ENCODE peak calls at places on chromosomes 7 and 10, in ten cellular contexts. G is fibroblast of lung; J is tibial nerve; Z is GM12865; F is osteocyte; K is CD8-positive, alpha-beta T cell; H is fibroblast of pulmonary artery; E is astrocyte of the spinal cord; P is neural crest cell; D is coronary artery. R is an unnamed sample.
A peak's percentile ranks its signal among the peaks of the same experiment; 100 is the strongest.

GRCh38 chr7:66948480-66949109 is 27.6 kb downstream of the TMEM248 start:
- DNase-seq in G (no peak), J (no peak), Z (no peak), F (no peak), K (no peak), H (no peak), E (no peak), P (no peak), D (no peak), R (no peak)

GRCh38 chr10:17912764-17913163 is 39.0 kb upstream of the SLC39A12 start:
- DNase-seq in G (no peak), J (no peak), Z (no peak), F (no peak), K (no peak), H (no peak), E (no peak), P (no peak), D (no peak), R (no peak)

GRCh38 chr7:66145404-66145843 is 30.8 kb downstream of the CRCP start:
- DNase-seq in G (no peak), J (peak; percentile 35), Z (peak; percentile 9), F (no peak), K (no peak), H (peak; percentile 92), E (no peak), P (no peak), D (no peak), R (no peak)

GRCh38 chr7:78489423-78489822 is 690.9 kb downstream of the PHTF2 start:
- DNase-seq in G (no peak), J (no peak), Z (no peak), F (no peak), K (no peak), H (no peak), E (no peak), P (no peak), D (no peak), R (no peak)

GRCh38 chr10:484441-484924 is 205.0 kb downstream of the DIP2C start:
- DNase-seq in G (peak; percentile 62), J (no peak), Z (peak; percentile 62), F (peak; percentile 89), K (peak; percentile 22), H (peak; percentile 27), E (peak; percentile 81), P (no peak), D (peak; percentile 70), R (peak; percentile 43)

GRCh38 chr10:8088504-8088903 is 34.0 kb downstream of the GATA3 start:
- DNase-seq in G (no peak), J (no peak), Z (peak; percentile 43), F (no peak), K (peak; percentile 21), H (no peak), E (no peak), P (no peak), D (no peak), R (peak; percentile 48)

GRCh38 chr7:38232475-38233366 is 40.7 kb downstream of the TARP start:
- DNase-seq in G (peak; percentile 73), J (no peak), Z (peak; percentile 73), F (no peak), K (peak; percentile 72), H (no peak), E (peak; percentile 72), P (no peak), D (no peak), R (peak; percentile 69)

GRCh38 chr10:368579-369255 is 233.5 kb downstream of the ZMYND11 start:
- DNase-seq in G (no peak), J (no peak), Z (no peak), F (no peak), K (no peak), H (no peak), E (no peak), P (no peak), D (no peak), R (no peak)

GRCh38 chr7:117829450-117829849 is 43.8 kb downstream of the CTTNBP2 start:
- DNase-seq in G (no peak), J (no peak), Z (no peak), F (no peak), K (no peak), H (no peak), E (no peak), P (no peak), D (no peak), R (no peak)
- TF ChIP-seq CTCF in G (no peak), J (no peak), Z (no peak), F (no peak), K (no peak), H (no peak), E (no peak), P (no peak), D (no peak), R (no peak)

GRCh38 chr7:83273699-83274098 is 111.0 kb upstream of the PCLO start:
- DNase-seq in G (no peak), J (no peak), Z (no peak), F (no peak), K (no peak), H (no peak), E (no peak), P (no peak), D (no peak), R (no peak)

GRCh38 chr7:83267141-83267631 is 104.5 kb upstream of the PCLO start:
- DNase-seq in G (peak; percentile 29), J (no peak), Z (no peak), F (no peak), K (no peak), H (peak; percentile 47), E (peak; percentile 35), P (no peak), D (no peak), R (no peak)

GRCh38 chr7:83276250-83276649 is 113.6 kb upstream of the PCLO start:
- DNase-seq in G (no peak), J (no peak), Z (no peak), F (no peak), K (no peak), H (no peak), E (no peak), P (no peak), D (no peak), R (no peak)

GRCh38 chr7:83270407-83270806 is 107.7 kb upstream of the PCLO start:
- DNase-seq in G (no peak), J (no peak), Z (no peak), F (no peak), K (no peak), H (no peak), E (no peak), P (no peak), D (no peak), R (no peak)

DNA sequence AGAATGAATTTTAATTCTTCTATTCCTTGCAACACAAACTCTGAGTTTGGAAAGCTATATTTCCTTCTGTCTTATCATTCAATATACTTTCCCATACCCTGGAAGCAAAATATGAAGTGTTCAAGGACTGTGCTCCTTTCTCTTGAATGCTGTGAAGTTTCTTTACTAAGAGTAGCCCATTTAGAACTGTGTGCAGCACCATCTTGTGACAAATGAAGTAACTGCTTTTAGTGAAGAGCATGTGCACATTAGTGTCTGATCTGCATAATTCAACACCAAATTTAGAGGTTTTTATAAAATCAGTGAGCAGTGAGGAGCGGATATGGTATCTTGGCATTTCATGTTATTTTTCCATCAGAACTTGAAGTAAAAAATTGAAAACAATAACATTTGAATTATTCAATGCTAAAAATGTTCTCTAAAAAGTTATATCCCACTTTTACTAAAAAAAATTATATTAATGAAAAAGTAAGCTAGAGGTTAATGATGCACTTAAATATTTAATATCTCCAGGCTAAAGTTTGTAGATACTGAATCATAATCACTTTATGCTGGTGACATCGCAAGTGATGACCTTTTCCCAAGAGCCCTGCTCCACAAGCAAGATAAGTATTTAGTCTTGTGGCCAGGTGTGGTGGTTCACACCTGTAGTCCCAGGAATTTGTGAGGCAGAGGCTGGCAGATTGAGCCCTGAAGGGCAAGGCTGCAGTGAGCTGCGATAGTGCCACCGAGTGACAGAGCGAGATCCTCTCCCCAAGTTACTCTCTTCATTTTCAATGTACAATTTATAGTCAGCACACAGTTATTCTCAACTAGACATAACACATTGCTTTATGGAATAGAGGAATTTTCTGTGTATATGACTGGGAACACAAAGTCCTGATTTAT is 108.8 kb upstream of the PCLO start:
- DNase-seq in G (peak; percentile 50), J (no peak), Z (peak; percentile 16), F (no peak), K (no peak), H (peak; percentile 69), E (peak; percentile 59), P (no peak), D (no peak), R (no peak)
- TF ChIP-seq CTCF in G (peak; percentile 8), J (no peak), Z (peak; percentile 15), F (peak; percentile 71), K (no peak), H (peak; percentile 58), E (peak; percentile 64), P (peak; percentile 68), D (no peak), R (peak; percentile 46)

DNA sequence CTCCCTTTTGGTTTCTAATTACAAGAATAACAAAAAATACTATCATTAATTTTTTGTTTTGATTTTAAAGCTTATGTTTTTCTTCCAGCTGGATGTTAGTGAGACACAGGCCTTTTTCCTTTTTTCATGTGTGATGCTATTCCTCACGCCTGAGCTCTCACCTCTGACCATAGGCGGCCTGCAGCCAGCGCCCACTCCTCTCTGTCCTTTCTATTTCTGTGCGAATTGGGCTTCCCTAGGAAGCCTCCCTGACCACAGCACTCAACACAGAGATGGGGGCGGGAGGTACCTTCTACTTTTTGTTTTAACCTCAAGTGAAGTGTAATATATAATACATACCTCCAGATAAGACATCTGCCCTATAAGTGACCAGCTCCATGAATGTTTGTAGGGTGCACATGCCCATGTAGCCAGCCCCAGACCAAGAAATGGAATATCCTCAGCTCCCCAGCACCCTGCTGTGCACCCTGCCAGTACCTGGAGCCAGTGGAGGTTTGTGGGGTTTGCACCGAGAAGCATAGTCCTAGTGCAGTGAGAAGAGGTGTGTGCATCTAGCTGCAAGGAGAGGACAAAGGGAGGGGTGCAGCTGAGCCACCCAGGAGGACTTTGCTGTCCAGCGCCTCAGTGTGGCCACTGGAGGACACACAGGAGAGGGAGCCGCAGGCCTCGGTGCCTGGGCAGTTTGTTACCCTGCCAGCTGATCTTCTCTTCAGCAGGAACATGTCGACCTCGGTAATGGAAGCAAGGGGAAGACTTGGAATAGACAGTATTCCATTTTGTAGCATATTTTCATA is 38.5 kb downstream of the BNIP3 start:
- DNase-seq in G (no peak), J (no peak), Z (no peak), F (no peak), K (peak; percentile 25), H (peak; percentile 24), E (no peak), P (no peak), D (no peak), R (no peak)
- TF ChIP-seq CTCF in G (peak; percentile 27), J (no peak), Z (no peak), F (peak; percentile 41), K (peak; percentile 23), H (peak; percentile 46), E (peak; percentile 61), P (peak; percentile 49), D (no peak), R (peak; percentile 32)

GRCh38 chr7:87933605-87933952 is 472 bp upstream of the ADAM22 start:
- DNase-seq in G (no peak), J (no peak), Z (no peak), F (no peak), K (no peak), H (no peak), E (no peak), P (no peak), D (no peak), R (peak; percentile 11)

GRCh38 chr7:87934699-87935372 is 785 bp downstream of the ADAM22 start:
- DNase-seq in G (peak; percentile 23), J (no peak), Z (peak; percentile 52), F (no peak), K (no peak), H (peak; percentile 12), E (peak; percentile 9), P (peak; percentile 8), D (no peak), R (peak; percentile 50)

GRCh38 chr7:87935373-87935706 is 1.3 kb downstream of the ADAM22 start:
- DNase-seq in G (no peak), J (no peak), Z (peak; percentile 28), F (no peak), K (no peak), H (no peak), E (no peak), P (no peak), D (no peak), R (no peak)

GRCh38 chr7:87933953-87934698 is at the start of gene ADAM22:
- DNase-seq in G (peak; percentile 89), J (peak; percentile 68), Z (peak; percentile 98), F (peak; percentile 93), K (peak; percentile 83), H (peak; percentile 85), E (peak; percentile 89), P (peak; percentile 82), D (peak; percentile 82), R (peak; percentile 92)
- TF ChIP-seq CTCF in G (no peak), J (no peak), Z (no peak), F (peak; percentile 12), K (no peak), H (no peak), E (no peak), P (no peak), D (no peak), R (peak; percentile 3)

R was measured in GM10248.